ENCODE peak calls at places on chromosomes 11 and 22, in five cellular contexts. Q, W, L, K and S are unnamed samples.

GRCh38 chr22:22424956-22425355 is 83.6 kb downstream of the ZNF280B start:
- DNase-seq in Q (no peak), K (no peak), W (no peak), L (no peak), S (no peak)

GRCh38 chr11:119671561-119672015 is 57.4 kb downstream of the NECTIN1 start:
- DNase-seq in L (no peak), Q (peak; percentile 49), W (no peak), K (no peak), S (peak; percentile 93)

GRCh38 chr11:94786264-94787126 is 18.3 kb downstream of the AMOTL1 start:
- DNase-seq in L (no peak), Q (no peak), W (peak; percentile 67), K (peak; percentile 77), S (no peak)

GRCh38 chr22:40628354-40629042 is 8.0 kb downstream of the MRTFA start:
- DNase-seq in W (peak; percentile 59), L (no peak), Q (peak; percentile 22), K (no peak), S (no peak)

GRCh38 chr11:126879516-126879915 is 121.1 kb downstream of the KIRREL3 start:
- DNase-seq in L (no peak), W (peak; percentile 61), Q (no peak), K (no peak), S (no peak)

GRCh38 chr11:36363361-36364272 is 67.5 kb downstream of the PRR5L start:
- DNase-seq in W (peak; percentile 60), Q (no peak), K (no peak), L (no peak), S (no peak)

GRCh38 chr11:16171882-16172281 is 184.5 kb downstream of the SOX6 start:
- DNase-seq in L (no peak), K (no peak), W (no peak), Q (no peak), S (no peak)

GRCh38 chr22:32202539-32203180 is 2.2 kb downstream of the RFPL2 start:
- DNase-seq in Q (peak; percentile 65), L (peak; percentile 51), W (peak; percentile 58), K (peak; percentile 66), S (no peak)

GRCh38 chr11:123404626-123405025 is 25.4 kb upstream of the GRAMD1B start:
- DNase-seq in K (no peak), W (no peak), L (no peak), Q (no peak), S (no peak)

GRCh38 chr11:69364901-69365300 is 70.9 kb downstream of the MYEOV start:
- DNase-seq in L (no peak), Q (no peak), W (peak; percentile 54), K (no peak), S (no peak)

GRCh38 chr11:128021304-128022006 is 565.9 kb downstream of the ETS1 start:
- DNase-seq in Q (no peak), K (peak; percentile 17), L (peak; percentile 6), W (peak; percentile 25), S (no peak)

GRCh38 chr22:46769191-46769675 is 6.8 kb downstream of the TBC1D22A start:
- DNase-seq in K (no peak), L (peak; percentile 81), Q (no peak), W (no peak), S (no peak)

GRCh38 chr11:125423247-125423849 is 72.7 kb downstream of the FEZ1 start:
- DNase-seq in W (peak; percentile 17), K (peak; percentile 25), L (no peak), Q (no peak), S (no peak)

GRCh38 chr22:45882881-45883810 is 93.8 kb downstream of the WNT7B start:
- DNase-seq in W (no peak), K (no peak), Q (no peak), L (no peak), S (no peak)

GRCh38 chr11:13298765-13299164 is 21.2 kb downstream of the BMAL1 start:
- DNase-seq in Q (no peak), K (no peak), L (no peak), W (no peak), S (no peak)

GRCh38 chr22:48752451-48753380 is 1075.0 kb downstream of the BRD1 start:
- DNase-seq in L (no peak), K (no peak), W (no peak), Q (no peak), S (no peak)